ENCODE peak calls at places on chromosomes 12 and 14, in eight cellular contexts. U is neural progenitor cell; E is left ventricle myocardium inferior; R is body of pancreas; A is CD8-positive, alpha-beta T cell; C is cardiac muscle cell; J is CD4-positive, alpha-beta T cell; Y is lung. P is an unnamed sample.

GRCh38 chr12:47802312-47802711 is 17.4 kb downstream of the HDAC7 start:
- DNase-seq in J (no peak), E (no peak), A (no peak), R (no peak), Y (no peak), U (peak; percentile 46), C (no peak), P (no peak)

GRCh38 chr12:990308-990648 is 745 bp upstream of the ERC1 start:
- DNase-seq in J (peak; percentile 39), E (peak; percentile 64), R (peak; percentile 73), Y (peak; percentile 61), A (peak; percentile 50), U (peak; percentile 79), C (peak; percentile 74), P (peak; percentile 43)

GRCh38 chr12:24881227-24881626 is 67.7 kb downstream of the BCAT1 start:
- DNase-seq in Y (no peak), C (no peak), A (no peak), E (no peak), J (no peak), R (no peak), U (no peak), P (no peak)

GRCh38 chr12:59486827-59487226 is 109.0 kb upstream of the SLC16A7 start:
- DNase-seq in U (no peak), J (no peak), E (no peak), Y (no peak), C (no peak), R (no peak), A (no peak), P (no peak)

GRCh38 chr14:22613091-22613695 is 15.1 kb downstream of the ABHD4 start:
- DNase-seq in A (no peak), Y (no peak), R (no peak), C (no peak), J (no peak), U (no peak), E (no peak), P (no peak)

GRCh38 chr14:26531894-26532293 is 65.9 kb downstream of the NOVA1 start:
- DNase-seq in A (no peak), C (no peak), Y (no peak), E (no peak), J (no peak), U (no peak), R (no peak), P (no peak)

GRCh38 chr14:58812050-58812690 is 174.4 kb downstream of the DACT1 start:
- DNase-seq in C (no peak), U (no peak), E (no peak), Y (no peak), R (no peak), J (no peak), A (no peak), P (no peak)

GRCh38 chr12:22979854-22980253 is 354.9 kb downstream of the ETNK1 start:
- DNase-seq in Y (no peak), C (no peak), A (no peak), E (no peak), R (no peak), U (peak; percentile 13), J (no peak), P (no peak)

GRCh38 chr12:127284870-127285431 is 982.0 kb upstream of the TMEM132C start:
- DNase-seq in R (no peak), C (no peak), U (no peak), E (no peak), A (no peak), Y (no peak), J (no peak), P (no peak)

GRCh38 chr14:92263681-92264080 is 59.3 kb upstream of the SLC24A4 start:
- DNase-seq in E (no peak), J (no peak), U (no peak), A (no peak), R (no peak), C (no peak), Y (no peak), P (no peak)

GRCh38 chr12:11836282-11836963 is 186.9 kb downstream of the ETV6 start:
- DNase-seq in C (no peak), A (no peak), E (no peak), J (no peak), U (no peak), Y (peak; percentile 41), R (no peak), P (no peak)

GRCh38 chr12:19741132-19741489 is 301.8 kb downstream of the AEBP2 start:
- DNase-seq in Y (no peak), C (peak; percentile 35), U (no peak), R (no peak), E (no peak), J (no peak), A (no peak), P (no peak)

GRCh38 chr12:84561362-84561761 is 351.2 kb downstream of the SLC6A15 start:
- DNase-seq in R (no peak), E (no peak), Y (no peak), J (no peak), A (no peak), U (no peak), C (no peak), P (no peak)

GRCh38 chr14:77151245-77151644 is 9.7 kb upstream of the ZDHHC22 start:
- DNase-seq in C (peak; percentile 43), Y (no peak), U (peak; percentile 67), E (no peak), J (no peak), R (no peak), A (no peak), P (peak; percentile 53)

GRCh38 chr12:123914726-123915345 is 57.8 kb downstream of the CCDC92 start:
- DNase-seq in E (no peak), U (peak; percentile 15), R (no peak), J (no peak), Y (no peak), A (no peak), C (no peak), P (no peak)

GRCh38 chr14:20989787-20990600 is at the start of gene METTL17:
- DNase-seq in Y (peak; percentile 93), R (peak; percentile 94), E (peak; percentile 88), A (peak; percentile 85), C (peak; percentile 97), J (peak; percentile 84), U (peak; percentile 96), P (peak; percentile 94)

GRCh38 chr12:19515179-19515578 is 75.9 kb downstream of the AEBP2 start:
- DNase-seq in Y (no peak), U (no peak), E (no peak), A (no peak), R (no peak), J (no peak), C (no peak), P (no peak)

DNA sequence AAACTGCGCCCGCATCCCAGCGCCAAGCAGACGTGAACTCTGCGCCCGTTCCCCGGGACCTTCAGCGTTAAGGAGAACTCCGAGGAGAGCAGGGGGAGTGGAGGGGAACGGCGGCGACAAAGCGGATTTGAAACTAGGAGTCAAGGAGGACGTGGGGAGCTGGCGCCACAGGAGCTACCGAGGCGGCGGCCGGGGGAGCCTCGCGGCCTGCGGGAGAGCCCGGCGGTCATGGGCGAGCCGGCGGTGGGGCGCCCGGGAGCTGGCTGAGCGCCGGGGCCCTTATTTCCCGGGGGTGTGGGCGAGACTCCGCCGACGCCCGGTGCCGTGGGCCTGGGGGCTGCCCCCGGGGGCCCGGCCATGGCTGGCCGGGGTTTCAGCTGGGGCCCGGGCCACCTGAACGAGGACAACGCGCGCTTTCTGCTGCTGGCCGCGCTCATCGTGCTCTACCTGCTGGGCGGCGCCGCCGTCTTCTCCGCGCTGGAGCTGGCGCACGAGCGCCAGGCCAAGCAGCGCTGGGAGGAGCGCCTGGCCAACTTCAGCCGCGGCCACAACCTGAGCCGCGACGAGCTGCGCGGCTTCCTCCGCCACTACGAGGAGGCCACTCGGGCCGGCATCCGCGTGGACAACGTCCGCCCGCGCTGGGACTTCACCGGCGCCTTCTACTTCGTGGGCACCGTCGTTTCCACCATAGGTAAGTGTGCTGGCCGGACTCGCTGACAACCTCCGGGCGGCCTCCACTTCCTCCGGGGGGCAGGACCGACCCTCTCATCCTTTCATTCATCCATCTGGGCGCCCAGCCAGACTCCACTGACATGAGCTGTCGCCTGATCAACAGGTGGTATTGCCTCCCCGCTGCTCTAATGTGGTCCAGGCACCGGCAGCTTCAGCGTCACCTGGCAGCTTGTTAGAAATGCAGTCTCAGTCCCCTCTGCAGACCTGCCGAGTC is at the start of gene KCNK13:
- DNase-seq in U (peak; percentile 67), A (no peak), C (peak; percentile 43), J (no peak), R (no peak), Y (no peak), E (peak; percentile 20), P (peak; percentile 53)
- TF ChIP-seq CTCF in U (no peak), A (no peak), C (no peak), J (no peak), R (no peak), Y (no peak), E (no peak), P (no peak)

GRCh38 chr14:106268013-106268727 is 741.8 kb downstream of the TMEM121 start:
- DNase-seq in U (no peak), E (no peak), C (no peak), Y (no peak), R (no peak), A (peak; percentile 91), J (peak; percentile 81), P (peak; percentile 20)

GRCh38 chr14:106269451-106270204 is 743.2 kb downstream of the TMEM121 start:
- DNase-seq in R (no peak), U (no peak), J (no peak), Y (no peak), A (no peak), C (no peak), E (no peak), P (no peak)

GRCh38 chr14:106269029-106269428 is 742.6 kb downstream of the TMEM121 start:
- DNase-seq in C (no peak), A (no peak), U (no peak), R (no peak), E (no peak), J (no peak), Y (no peak), P (no peak)
- H3K9me3 ChIP-seq in C (peaks cover 6% of the 10 kb centered on the region), A (no peaks in the 10 kb centered on the region), U (peaks cover 29% of the 10 kb centered on the region), R (no peaks in the 10 kb centered on the region), E (no peaks in the 10 kb centered on the region), J (no peaks in the 10 kb centered on the region), Y (peaks cover 3% of the 10 kb centered on the region), P (no peaks in the 10 kb centered on the region)

GRCh38 chr14:63875311-63875710 is 22.5 kb downstream of the SYNE2 start:
- DNase-seq in R (no peak), C (no peak), U (no peak), E (no peak), J (no peak), A (no peak), Y (no peak), P (no peak)
- H3K27ac ChIP-seq in R (peak overlapping the region; percentile 56), C (no peak overlapping the region), U (no peak overlapping the region), E (peak overlapping the region; percentile 83), J (no peak overlapping the region), A (no peak overlapping the region), Y (no peak overlapping the region), P (no peak overlapping the region)

DNA sequence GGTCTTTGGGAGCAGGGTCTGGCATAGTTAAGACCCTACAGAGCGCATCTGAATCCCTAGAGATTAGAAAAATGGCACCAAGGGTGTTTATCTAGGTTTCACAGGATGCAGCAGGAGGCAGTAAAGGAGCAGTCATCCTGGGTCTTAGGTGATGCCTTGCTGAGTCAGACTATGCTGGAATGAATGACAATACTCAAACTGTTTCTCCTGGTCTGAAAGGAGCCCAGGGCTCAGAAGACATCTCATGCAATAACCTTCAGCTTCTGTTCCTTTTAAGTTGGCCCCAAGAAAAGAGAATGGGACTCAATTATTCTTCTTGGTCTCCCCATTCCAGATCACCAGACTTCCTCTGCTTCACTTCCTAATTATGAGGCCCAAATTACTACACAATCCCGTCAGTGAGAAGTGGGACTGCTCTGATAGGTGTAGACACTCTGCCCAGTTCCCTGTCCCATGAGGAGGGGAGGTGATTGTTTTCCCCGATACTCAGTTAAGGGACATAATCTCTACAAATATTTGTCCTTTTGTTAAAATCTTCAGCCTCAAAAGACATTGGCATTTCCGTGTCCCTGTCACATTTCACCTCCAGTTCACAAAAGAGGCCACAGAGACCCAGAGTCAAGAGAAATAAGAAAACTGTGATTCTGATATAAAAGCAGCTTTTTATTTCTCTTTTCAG is 14.8 kb upstream of the APOF start:
- DNase-seq in Y (no peak), J (no peak), U (peak; percentile 16), C (no peak), E (no peak), A (no peak), R (no peak), P (no peak)
- TF ChIP-seq CTCF in Y (no peak), J (no peak), U (no peak), C (no peak), E (no peak), A (no peak), R (no peak), P (peak; percentile 52)

P was measured in WERI-Rb-1.